ENCODE peak calls at places on chromosomes 5 and 9, in four cellular contexts. J, D, X and N are unnamed samples.

GRCh38 chr5:124889522-124889828 is 143.0 kb upstream of the ZNF608 start:
- DNase-seq in J (no peak), D (no peak), X (no peak), N (no peak)

GRCh38 chr5:157670662-157671591 is at the start of gene C5orf52:
- DNase-seq in J (peak), D (no peak), X (peak), N (peak)

GRCh38 chr9:128987800-128988199 is 40.3 kb downstream of the NUP188 start:
- DNase-seq in J (peak), D (no peak), X (no peak), N (no peak)

GRCh38 chr9:123375725-123376132 is 19.7 kb downstream of the CRB2 start:
- DNase-seq in J (no peak), D (no peak), X (peak), N (no peak)

GRCh38 chr5:72283358-72283757 is 36.7 kb downstream of the MRPS27 start:
- DNase-seq in J (no peak), D (no peak), X (no peak), N (no peak)

GRCh38 chr9:110954822-110955291 is 83.4 kb downstream of the LPAR1 start:
- DNase-seq in J (peak), D (no peak), X (no peak), N (no peak)

GRCh38 chr9:74284596-74284995 is 212.5 kb upstream of the RORB start:
- DNase-seq in J (no peak), D (no peak), X (no peak), N (no peak)

GRCh38 chr5:103461223-103461622 is 101.4 kb downstream of the NUDT12 start:
- DNase-seq in J (peak), D (no peak), X (no peak), N (no peak)

GRCh38 chr5:172797800-172798199 is 26.8 kb upstream of the DUSP1 start:
- DNase-seq in J (no peak), D (no peak), X (no peak), N (no peak)

GRCh38 chr5:127186657-127187056 is 103.9 kb upstream of the MEGF10 start:
- DNase-seq in J (no peak), D (no peak), X (no peak), N (no peak)

DNA sequence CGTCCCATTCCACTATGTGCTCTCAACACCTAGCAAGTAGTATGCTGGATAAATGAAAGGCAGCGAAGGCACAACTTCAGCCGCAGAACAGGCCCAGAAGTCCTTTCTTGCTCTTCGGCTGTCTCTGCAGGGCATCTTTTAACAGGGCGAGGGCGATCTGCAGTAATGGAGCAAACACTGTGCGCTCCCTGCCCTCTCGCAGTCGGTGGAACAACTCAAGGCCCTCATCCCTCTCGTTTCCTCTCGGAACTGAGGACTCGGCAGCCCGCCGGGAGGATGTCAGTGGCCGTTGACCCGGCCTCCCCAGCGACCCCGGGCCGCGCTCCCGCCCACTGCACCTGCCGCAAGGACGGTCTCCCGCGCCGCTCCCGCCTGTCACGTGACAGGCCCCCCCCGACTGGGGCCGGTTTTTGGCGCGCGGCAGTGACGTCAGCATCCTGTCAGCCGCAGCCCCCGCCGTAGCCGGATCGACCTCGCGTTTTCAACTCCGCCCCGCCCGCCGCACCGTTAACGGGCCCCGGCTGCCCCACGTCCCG is 1.1 kb downstream of the ZNF367 start:
- DNase-seq in J (peak), D (peak), X (peak), N (peak)
- TF ChIP-seq POLR2A in J (no peak), D (no peak), X (peak), N (peak)

GRCh38 chr5:2762744-2763532 is 11.5 kb upstream of the IRX2 start:
- DNase-seq in J (no peak), D (no peak), X (no peak), N (no peak)
- H3K4me3 ChIP-seq in J (no peak), D (no peak), X (no peak), N (no peak)

GRCh38 chr5:74839228-74839627 is 27.0 kb downstream of the FAM169A start:
- DNase-seq in J (no peak), D (no peak), X (no peak), N (no peak)

GRCh38 chr5:74837115-74837514 is 29.1 kb downstream of the FAM169A start:
- DNase-seq in J (no peak), D (no peak), X (no peak), N (no peak)

GRCh38 chr5:74833537-74834266 is 32.5 kb downstream of the FAM169A start:
- DNase-seq in J (no peak), D (no peak), X (no peak), N (no peak)

GRCh38 chr5:74838262-74838661 is 27.9 kb downstream of the FAM169A start:
- DNase-seq in J (no peak), D (no peak), X (no peak), N (no peak)
- TF ChIP-seq POLR2A in J (no peak), D (no peak), X (no peak), N (no peak)

GRCh38 chr9:113738898-113739604 is 137.1 kb upstream of the ZNF618 start:
- DNase-seq in J (no peak), D (no peak), X (no peak), N (no peak)

GRCh38 chr9:113734826-113735225 is 141.3 kb upstream of the ZNF618 start:
- DNase-seq in J (no peak), D (no peak), X (no peak), N (no peak)

GRCh38 chr9:113742471-113742870 is 133.6 kb upstream of the ZNF618 start:
- DNase-seq in J (no peak), D (no peak), X (no peak), N (no peak)

GRCh38 chr9:113738506-113738897 is 137.6 kb upstream of the ZNF618 start:
- DNase-seq in J (no peak), D (no peak), X (no peak), N (no peak)

DNA sequence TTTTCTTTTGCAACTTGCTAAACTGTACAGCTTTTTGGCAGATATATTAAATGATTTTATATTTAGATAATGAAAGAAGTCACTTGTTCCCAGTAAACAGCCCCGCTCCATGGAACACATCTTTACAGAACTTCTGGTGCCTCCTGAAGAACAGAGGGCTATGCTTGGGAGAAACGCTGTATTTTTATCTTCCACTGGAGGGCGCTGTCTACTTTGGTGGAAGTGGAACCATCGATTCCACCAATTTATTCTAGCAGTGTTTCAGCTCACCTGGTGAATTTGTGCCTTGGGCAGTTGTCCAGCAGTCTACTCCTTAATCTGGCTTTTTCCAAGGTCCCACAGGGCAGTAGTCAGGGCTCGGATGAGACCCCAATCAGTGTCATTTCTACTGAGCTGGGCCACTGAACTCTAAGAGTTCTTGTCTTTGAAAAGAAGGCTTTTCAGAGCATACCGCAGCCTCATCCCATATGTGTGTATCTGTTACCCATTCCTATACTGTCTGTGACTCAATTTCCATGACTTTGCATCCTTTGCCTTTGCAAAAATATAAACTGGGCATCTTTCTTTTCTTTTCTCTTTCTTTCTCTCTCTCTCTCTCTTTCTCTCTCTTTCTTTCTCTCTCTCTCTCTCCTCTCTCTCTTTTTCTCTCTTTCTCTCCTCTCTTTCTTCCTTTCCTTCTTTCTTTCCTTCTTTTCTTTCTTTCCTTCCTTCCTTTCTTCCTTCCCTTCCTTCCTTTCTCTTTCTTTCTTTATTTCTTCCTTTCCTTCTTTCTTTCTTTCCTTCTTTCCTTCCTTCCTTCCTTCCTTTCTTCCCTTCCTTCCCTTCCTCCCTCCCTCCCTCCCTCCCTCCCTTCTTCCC is 138.5 kb upstream of the ZNF618 start:
- DNase-seq in J (peak), D (peak), X (no peak), N (peak)
- H3K4me3 ChIP-seq in J (no peak), D (no peak), X (no peak), N (no peak)

GRCh38 chr9:126335837-126336236 is 9.2 kb downstream of the MVB12B start:
- DNase-seq in J (no peak), D (no peak), X (no peak), N (no peak)

GRCh38 chr9:126336350-126337335 is 10.0 kb downstream of the MVB12B start:
- DNase-seq in J (no peak), D (no peak), X (no peak), N (no peak)

GRCh38 chr9:126337690-126338426 is 11.2 kb downstream of the MVB12B start:
- DNase-seq in J (no peak), D (no peak), X (no peak), N (no peak)

GRCh38 chr9:126331964-126332748 is 5.5 kb downstream of the MVB12B start:
- DNase-seq in J (no peak), D (no peak), X (no peak), N (no peak)

GRCh38 chr9:126334626-126335621 is 8.3 kb downstream of the MVB12B start:
- DNase-seq in J (peak), D (no peak), X (no peak), N (no peak)
- TF ChIP-seq POLR2A in J (no peak), D (no peak), X (no peak), N (no peak)